ENCODE peak calls at places on chromosomes 3 and 15, in six cellular contexts. O, Z, M, K, V and E are unnamed samples.

GRCh38 chr3:156615592-156616173 is 58.7 kb upstream of the TIPARP start:
- DNase-seq in O (no peak), Z (no peak), M (no peak), K (no peak), V (no peak), E (peak)

GRCh38 chr15:73244333-73244732 is 124.4 kb downstream of the HCN4 start:
- DNase-seq in O (no peak), Z (no peak), M (no peak), K (no peak), V (no peak), E (no peak)

GRCh38 chr15:60993008-60993407 is 236.1 kb downstream of the RORA start:
- DNase-seq in O (no peak), Z (no peak), M (no peak), K (no peak), V (no peak), E (peak)

GRCh38 chr3:42014949-42015533 is 53.1 kb upstream of the ULK4 start:
- DNase-seq in O (peak), Z (peak), M (no peak), K (no peak), V (peak), E (no peak)

GRCh38 chr15:33729648-33730047 is 238.6 kb upstream of the CHRM5 start:
- DNase-seq in O (no peak), Z (no peak), M (no peak), K (no peak), V (no peak), E (peak)

GRCh38 chr3:196189608-196190347 is 21.4 kb downstream of the ZDHHC19 start:
- DNase-seq in O (peak), Z (peak), M (no peak), K (no peak), V (no peak), E (no peak)

GRCh38 chr3:52671676-52672075 is 14.0 kb downstream of the PBRM1 start:
- DNase-seq in O (no peak), Z (no peak), M (no peak), K (no peak), V (no peak), E (no peak)

GRCh38 chr3:126349611-126350501 is 7.4 kb downstream of the KLF15 start:
- DNase-seq in O (peak), Z (peak), M (no peak), K (no peak), V (peak), E (no peak)

GRCh38 chr15:100627789-100628395 is 25.5 kb downstream of the ASB7 start:
- DNase-seq in O (no peak), Z (no peak), M (peak), K (peak), V (peak), E (peak)

GRCh38 chr3:17175187-17175839 is 290.6 kb downstream of the PLCL2 start:
- DNase-seq in O (no peak), Z (no peak), M (no peak), K (peak), V (no peak), E (peak)

GRCh38 chr3:24838533-24838932 is 343.9 kb upstream of the THRB start:
- DNase-seq in O (no peak), Z (no peak), M (no peak), K (no peak), V (no peak), E (no peak)

GRCh38 chr3:16801698-16802097 is 83.1 kb upstream of the PLCL2 start:
- DNase-seq in O (no peak), Z (no peak), M (no peak), K (no peak), V (no peak), E (peak)

GRCh38 chr15:34582461-34583357 is 742 bp downstream of the GOLGA8B start:
- DNase-seq in O (peak), Z (peak), M (peak), K (peak), V (peak), E (peak)

GRCh38 chr3:58492385-58492970 is 582 bp downstream of the KCTD6 start:
- DNase-seq in O (no peak), Z (no peak), M (no peak), K (peak), V (no peak), E (no peak)

GRCh38 chr3:123225557-123225956 is 23.8 kb downstream of the SEC22A start:
- DNase-seq in O (no peak), Z (no peak), M (no peak), K (no peak), V (no peak), E (no peak)

GRCh38 chr3:107911337-107912000 is 179.4 kb downstream of the CD47 start:
- DNase-seq in O (no peak), Z (no peak), M (no peak), K (no peak), V (no peak), E (no peak)

DNA sequence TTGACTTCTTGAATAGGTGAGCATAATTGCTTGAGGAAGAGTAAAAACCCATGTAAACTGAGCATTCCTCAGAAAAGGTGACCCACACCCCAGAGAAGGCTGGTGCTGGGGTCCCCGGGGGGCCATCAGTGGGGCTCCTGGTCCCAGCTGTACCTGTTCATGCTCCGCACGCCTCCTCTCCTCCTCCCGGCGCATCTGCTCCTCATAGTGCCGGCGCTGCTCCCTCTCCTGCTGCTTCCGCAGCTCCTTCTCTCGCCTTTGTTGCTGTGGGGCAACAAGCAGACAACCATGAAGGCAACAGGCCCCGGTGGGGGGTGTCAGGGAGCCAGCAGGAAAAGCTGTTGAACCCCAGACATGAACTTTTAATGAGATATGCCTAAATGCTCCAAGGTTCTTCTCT is 113.7 kb upstream of the SLC2A2 start:
- DNase-seq in O (no peak), Z (no peak), M (no peak), K (no peak), V (no peak), E (no peak)
- TF ChIP-seq POLR2A in O (no peak), Z (no peak), M (no peak), K (no peak), V (no peak), E (no peak)

DNA sequence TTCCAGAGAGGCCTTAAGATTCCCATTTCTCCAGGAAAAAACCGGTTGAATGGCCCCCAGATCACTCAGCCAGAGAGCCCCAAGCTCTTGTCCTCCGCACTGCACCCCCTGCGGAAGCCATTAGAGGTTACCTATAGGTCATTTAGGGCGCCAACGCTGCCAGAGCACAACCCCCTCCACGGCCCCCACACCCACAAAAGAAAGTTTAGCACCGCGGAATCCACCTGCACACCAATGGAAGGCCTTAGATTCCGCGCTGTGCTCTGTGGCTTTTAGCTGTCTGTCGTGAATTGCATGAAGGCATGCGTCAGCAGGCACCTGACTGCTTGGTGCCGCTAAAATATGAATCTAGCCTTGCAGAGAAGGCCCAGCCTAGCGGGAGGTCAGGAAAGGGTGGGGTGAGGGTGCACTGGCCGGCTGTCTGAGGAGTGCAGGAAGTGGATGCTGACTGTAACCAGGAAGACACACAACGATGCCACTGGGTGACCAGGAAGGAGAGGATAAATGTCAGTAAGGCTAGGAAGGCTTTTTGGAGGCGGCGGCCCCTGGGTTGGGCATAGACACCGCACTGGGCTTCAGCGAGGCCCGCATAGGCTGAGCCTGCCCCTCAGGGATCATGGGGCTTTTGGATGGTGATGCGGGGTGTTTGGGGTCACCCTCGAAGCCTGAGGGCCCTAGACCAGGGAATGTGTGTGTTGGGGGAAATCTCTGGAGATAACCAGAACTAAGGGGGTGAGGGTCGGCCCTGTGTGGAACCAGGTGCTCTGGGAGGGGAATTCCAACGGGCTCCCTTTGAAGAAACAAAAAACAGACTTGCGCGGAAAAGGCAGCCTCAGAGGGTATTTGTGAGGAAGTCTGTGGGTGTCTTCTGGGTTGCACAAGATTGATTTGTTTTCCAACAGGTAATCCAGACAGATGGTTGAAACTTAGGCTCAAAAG is 964 bp upstream of the NUP210 start:
- DNase-seq in O (no peak), Z (peak), M (peak), K (no peak), V (peak), E (no peak)
- TF ChIP-seq POLR2A in O (no peak), Z (no peak), M (no peak), K (no peak), V (no peak), E (no peak)

GRCh38 chr15:65610871-65611718 is at the start of gene INTS14:
- DNase-seq in O (peak), Z (peak), M (peak), K (peak), V (peak), E (peak)
- TF ChIP-seq POLR2A in O (peak), Z (no peak), M (peak), K (peak), V (no peak), E (peak)

GRCh38 chr15:40002295-40002694 is 36.7 kb downstream of the SRP14 start:
- DNase-seq in O (no peak), Z (no peak), M (no peak), K (no peak), V (peak), E (peak)
- TF ChIP-seq POLR2A in O (no peak), Z (no peak), M (no peak), K (no peak), V (no peak), E (no peak)

GRCh38 chr3:185935465-185936263 is 2.1 kb downstream of the TRA2B start:
- DNase-seq in O (no peak), Z (no peak), M (no peak), K (no peak), V (no peak), E (peak)

GRCh38 chr3:185939721-185940120 is 1.9 kb upstream of the TRA2B start:
- DNase-seq in O (no peak), Z (no peak), M (no peak), K (no peak), V (no peak), E (no peak)

GRCh38 chr3:185934726-185935464 is 2.9 kb downstream of the TRA2B start:
- DNase-seq in O (no peak), Z (no peak), M (no peak), K (no peak), V (no peak), E (peak)

GRCh38 chr3:185936814-185937688 is 763 bp downstream of the TRA2B start:
- DNase-seq in O (peak), Z (peak), M (peak), K (peak), V (peak), E (peak)

DNA sequence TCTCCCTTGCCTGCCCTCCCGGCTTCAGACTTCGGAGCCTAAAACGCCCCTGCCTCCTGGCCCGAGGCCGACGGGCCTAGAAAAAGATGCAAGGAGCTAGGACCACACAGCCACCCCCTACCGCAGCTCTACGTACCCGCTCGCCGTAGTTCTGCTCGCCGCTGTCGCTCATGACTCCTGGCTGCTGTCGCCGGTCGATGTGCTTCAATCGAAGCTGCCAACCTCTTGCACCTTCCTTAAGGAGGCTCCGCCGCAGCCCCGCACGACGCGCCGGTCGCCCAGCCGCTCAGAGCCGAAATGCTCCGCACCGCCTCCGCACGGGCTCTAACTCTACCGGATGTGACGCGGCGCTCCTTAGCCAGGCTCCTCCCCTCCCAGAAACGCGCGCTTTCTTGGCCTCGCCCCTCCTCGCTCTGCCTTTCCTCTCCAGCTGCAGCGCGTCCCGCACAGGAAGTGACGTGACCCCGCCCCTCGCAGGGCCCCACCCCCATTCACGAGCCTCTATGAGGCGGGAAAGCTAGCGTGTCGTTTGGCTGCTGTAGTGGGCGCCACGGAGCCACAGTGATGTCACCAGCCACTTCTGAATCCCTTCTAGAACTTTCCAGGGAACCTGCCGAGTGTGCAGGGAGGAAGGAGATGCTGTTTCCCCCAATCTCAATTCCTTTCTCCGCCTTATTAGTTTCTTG is at the start of gene TRA2B:
- DNase-seq in O (peak), Z (peak), M (peak), K (peak), V (peak), E (peak)
- TF ChIP-seq POLR2A in O (peak), Z (peak), M (peak), K (peak), V (no peak), E (peak)

GRCh38 chr15:63044645-63045437 is 2.3 kb downstream of the TPM1 start:
- DNase-seq in O (no peak), Z (no peak), M (no peak), K (no peak), V (no peak), E (peak)

GRCh38 chr15:63041982-63042878 is at the start of gene TPM1:
- DNase-seq in O (peak), Z (peak), M (peak), K (peak), V (peak), E (peak)

GRCh38 chr15:63044077-63044644 is 1.6 kb downstream of the TPM1 start:
- DNase-seq in O (no peak), Z (no peak), M (no peak), K (no peak), V (no peak), E (no peak)

GRCh38 chr15:63042879-63043340 is 363 bp downstream of the TPM1 start:
- DNase-seq in O (peak), Z (peak), M (peak), K (no peak), V (no peak), E (no peak)

GRCh38 chr15:63043391-63044076 is 987 bp downstream of the TPM1 start:
- DNase-seq in O (peak), Z (peak), M (peak), K (no peak), V (no peak), E (no peak)
- TF ChIP-seq POLR2A in O (peak), Z (no peak), M (no peak), K (peak), V (no peak), E (no peak)

GRCh38 chr3:51257865-51258264 is 127.2 kb upstream of the MANF start:
- DNase-seq in O (no peak), Z (no peak), M (no peak), K (no peak), V (no peak), E (no peak)
- TF ChIP-seq POLR2A in O (no peak), Z (no peak), M (no peak), K (no peak), V (no peak), E (no peak)

DNA sequence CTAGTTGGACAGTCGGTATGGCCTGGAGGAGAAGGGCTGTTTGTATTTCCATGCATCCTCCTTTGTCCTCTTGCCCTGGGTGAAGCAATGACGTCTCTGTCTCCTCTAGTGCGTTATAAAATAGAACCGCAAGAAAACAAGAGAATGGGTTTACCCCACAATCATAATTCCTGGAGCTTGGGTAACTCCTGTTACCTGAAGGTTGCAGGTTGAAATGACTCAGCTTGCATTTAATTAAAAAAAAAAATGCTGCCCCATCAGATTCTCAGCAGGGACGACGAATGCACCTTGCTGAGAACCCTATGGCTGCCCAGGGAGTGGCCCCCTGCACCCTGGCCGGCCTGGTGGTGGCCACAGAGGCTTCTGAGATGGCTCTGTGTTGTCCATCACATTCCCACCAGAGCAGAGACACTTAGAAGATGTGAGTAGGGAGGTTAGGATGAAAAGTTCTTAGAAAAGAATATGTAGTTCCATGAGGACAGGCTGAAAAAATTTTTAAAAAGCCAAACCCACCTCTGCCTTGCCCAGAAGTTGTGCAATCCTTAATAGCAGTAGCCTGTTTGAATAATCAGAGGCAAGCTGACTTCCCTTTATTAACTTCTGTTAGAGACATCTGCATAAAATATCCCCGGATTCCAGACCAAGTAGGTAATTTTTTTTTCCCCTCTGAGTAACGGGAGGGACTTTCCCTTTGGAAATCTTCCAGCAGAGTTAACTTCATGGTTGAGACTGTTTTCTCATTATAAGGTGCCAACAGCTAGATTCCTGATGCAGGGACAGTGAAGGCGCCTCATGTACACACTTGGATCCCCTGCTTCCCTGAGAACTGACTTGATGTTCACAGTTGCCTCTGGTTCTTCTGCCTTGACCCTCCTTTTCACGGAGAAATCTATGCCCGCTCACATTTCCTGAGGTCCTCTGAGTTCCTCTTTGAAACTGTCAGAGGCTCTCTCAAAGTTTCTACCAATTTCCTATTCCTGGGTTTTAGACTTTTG is 227.9 kb upstream of the BHLHE40 start:
- DNase-seq in O (no peak), Z (no peak), M (no peak), K (peak), V (no peak), E (peak)
- TF ChIP-seq POLR2A in O (no peak), Z (no peak), M (no peak), K (no peak), V (no peak), E (no peak)

DNA sequence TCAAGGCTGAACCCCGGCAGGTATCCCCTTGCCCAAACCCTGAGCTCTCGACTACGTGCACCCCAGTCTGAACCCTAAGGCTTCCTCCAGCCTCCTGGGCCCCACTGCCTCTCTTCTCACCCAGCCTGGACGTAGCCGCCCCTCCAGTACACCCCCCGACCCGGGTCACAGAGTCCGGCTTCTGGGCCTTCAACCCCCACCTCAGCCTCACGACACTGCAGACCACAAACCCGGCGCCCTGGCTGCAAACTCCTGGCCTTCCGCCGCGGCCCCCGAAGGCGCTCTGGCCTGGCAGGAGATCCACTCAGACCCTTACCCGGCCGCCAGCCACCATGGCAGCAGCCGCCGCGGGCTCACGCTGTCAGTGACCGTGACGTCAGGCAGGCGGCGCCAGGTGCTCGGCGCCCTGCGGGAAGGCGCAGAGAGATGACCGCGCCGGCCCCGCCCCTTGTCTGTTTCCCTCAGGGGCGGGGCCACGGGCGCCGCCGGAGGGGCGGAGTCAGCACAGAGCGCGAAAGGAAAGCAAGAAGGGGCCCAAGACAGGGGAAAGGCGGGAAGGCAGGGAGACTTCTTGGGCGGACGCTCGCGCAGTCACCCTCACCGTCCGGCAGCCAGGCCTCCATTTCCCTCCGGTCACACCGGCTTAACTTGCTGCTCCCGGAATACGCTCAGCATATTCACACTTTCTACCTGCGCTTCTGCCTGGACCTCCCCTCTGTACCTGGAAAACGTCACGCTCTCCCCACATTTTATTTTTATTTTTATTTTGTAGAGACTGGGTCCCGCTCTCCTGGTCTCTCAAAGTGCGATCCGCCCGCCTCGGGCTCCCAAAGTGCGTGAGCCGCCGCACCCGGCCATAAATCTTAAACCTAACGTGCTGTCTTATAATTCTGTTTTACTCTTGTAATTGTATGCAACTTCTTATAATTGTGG is at the start of gene RMDN3:
- DNase-seq in O (peak), Z (peak), M (peak), K (peak), V (peak), E (peak)
- TF ChIP-seq POLR2A in O (peak), Z (no peak), M (peak), K (peak), V (no peak), E (peak)

GRCh38 chr3:184314363-184314699 is at the start of gene EIF4G1:
- DNase-seq in O (peak), Z (peak), M (peak), K (peak), V (peak), E (peak)

GRCh38 chr3:184315506-184315867 is 1.1 kb downstream of the EIF4G1 start:
- DNase-seq in O (no peak), Z (no peak), M (no peak), K (no peak), V (no peak), E (no peak)

GRCh38 chr3:184316792-184317191 is 2.4 kb downstream of the EIF4G1 start:
- DNase-seq in O (no peak), Z (no peak), M (no peak), K (no peak), V (no peak), E (no peak)

GRCh38 chr3:184315871-184316661 is 1.7 kb downstream of the EIF4G1 start:
- DNase-seq in O (no peak), Z (no peak), M (no peak), K (no peak), V (no peak), E (peak)

GRCh38 chr3:184314700-184315505 is 497 bp downstream of the EIF4G1 start:
- DNase-seq in O (peak), Z (peak), M (peak), K (peak), V (peak), E (peak)
- TF ChIP-seq POLR2A in O (peak), Z (no peak), M (no peak), K (no peak), V (no peak), E (peak)